ENCODE peak calls at places on chromosomes 7 and 10, in six cellular contexts. I is SK-N-SH, K is HCT116, R is K562, S is GM12878, L is HepG2. B is an unnamed sample.

GRCh38 chr10:92356041-92356440 is 65.1 kb downstream of the MARCHF5 start:
- DNase-seq in R (no peak), K (no peak), L (no peak), S (no peak), I (no peak), B (no peak)

GRCh38 chr7:111730476-111731300 is 168.4 kb upstream of the IMMP2L start:
- DNase-seq in I (peak), K (peak), R (peak), L (peak), S (no peak), B (peak)

GRCh38 chr10:42932735-42933453 is 144.0 kb upstream of the RET start:
- DNase-seq in K (no peak), R (peak), I (no peak), S (no peak), L (no peak), B (peak)

GRCh38 chr7:121960678-121961461 is 87.9 kb downstream of the PTPRZ1 start:
- DNase-seq in R (no peak), L (no peak), I (no peak), K (peak), S (no peak), B (no peak)

GRCh38 chr7:50415844-50416243 is 34.3 kb downstream of the FIGNL1 start:
- DNase-seq in S (no peak), I (no peak), L (no peak), R (no peak), K (no peak), B (no peak)

GRCh38 chr10:42979181-42979580 is 97.7 kb upstream of the RET start:
- DNase-seq in K (no peak), R (peak), L (no peak), S (no peak), I (peak), B (no peak)

GRCh38 chr7:48837266-48837665 is 87.1 kb upstream of the CDC14C start:
- DNase-seq in K (no peak), R (no peak), S (no peak), I (no peak), L (no peak), B (no peak)

GRCh38 chr10:58856508-58857240 is 319.8 kb upstream of the PHYHIPL start:
- DNase-seq in I (no peak), S (no peak), R (no peak), K (peak), L (peak), B (peak)

GRCh38 chr7:82534687-82535086 is 91.1 kb upstream of the CACNA2D1 start:
- DNase-seq in R (no peak), S (no peak), I (no peak), K (peak), L (no peak), B (no peak)

GRCh38 chr7:9672518-9672917 is 1239.1 kb downstream of the NXPH1 start:
- DNase-seq in L (no peak), S (no peak), K (no peak), R (no peak), I (no peak), B (no peak)

GRCh38 chr10:104301907-104302690 is 33.1 kb downstream of the GSTO2 start:
- DNase-seq in R (no peak), I (no peak), S (no peak), K (no peak), L (no peak), B (no peak)

GRCh38 chr10:77180794-77181193 is 456.8 kb downstream of the KCNMA1 start:
- DNase-seq in R (no peak), K (no peak), I (no peak), L (no peak), S (no peak), B (no peak)

GRCh38 chr10:3828404-3829192 is 43.6 kb upstream of the KLF6 start:
- DNase-seq in R (peak), S (no peak), K (no peak), I (no peak), L (no peak), B (no peak)

GRCh38 chr10:119658274-119658673 is 7.1 kb downstream of the BAG3 start:
- DNase-seq in S (no peak), L (peak), R (peak), K (peak), I (no peak), B (peak)

GRCh38 chr7:90006988-90007387 is 147.3 kb upstream of the STEAP1 start:
- DNase-seq in K (no peak), R (no peak), I (no peak), L (no peak), S (no peak), B (no peak)

GRCh38 chr7:94763268-94763667 is 107.3 kb upstream of the SGCE start:
- DNase-seq in K (no peak), L (no peak), S (no peak), R (no peak), I (peak), B (no peak)

GRCh38 chr7:108660465-108660864 is 90.8 kb downstream of the DNAJB9 start:
- DNase-seq in K (peak), R (peak), I (peak), S (no peak), L (no peak), B (peak)

GRCh38 chr7:2038876-2039728 is 193.6 kb downstream of the MAD1L1 start:
- DNase-seq in R (no peak), S (no peak), I (peak), L (no peak), K (no peak), B (no peak)

GRCh38 chr7:95601324-95601723 is 5.0 kb upstream of the PDK4 start:
- DNase-seq in K (no peak), R (no peak), L (no peak), S (no peak), I (no peak), B (no peak)

GRCh38 chr10:122234416-122234815 is 36.7 kb upstream of the BTBD16 start:
- DNase-seq in I (peak), K (no peak), R (no peak), S (no peak), L (no peak), B (no peak)

GRCh38 chr10:118035358-118036031 is 11.2 kb downstream of the RAB11FIP2 start:
- DNase-seq in S (no peak), I (no peak), K (no peak), R (no peak), L (no peak), B (no peak)

GRCh38 chr7:14021069-14021468 is 31.6 kb upstream of the ETV1 start:
- DNase-seq in S (no peak), L (no peak), I (no peak), K (peak), R (no peak), B (no peak)

GRCh38 chr7:44867073-44867990 is 18.0 kb downstream of the PURB start:
- DNase-seq in S (no peak), L (peak), I (no peak), R (peak), K (peak), B (no peak)

GRCh38 chr10:91034494-91035157 is 113.7 kb upstream of the ANKRD1 start:
- DNase-seq in I (no peak), S (no peak), K (no peak), R (no peak), L (peak), B (peak)

GRCh38 chr10:86659161-86659691 is 4.9 kb downstream of the OPN4 start:
- DNase-seq in K (no peak), R (no peak), S (no peak), I (no peak), L (no peak), B (no peak)

GRCh38 chr10:113621799-113622198 is 42.0 kb downstream of the NRAP start:
- DNase-seq in K (no peak), I (no peak), L (no peak), S (no peak), R (no peak), B (no peak)

GRCh38 chr7:46152671-46153070 is 231.6 kb upstream of the IGFBP3 start:
- DNase-seq in K (no peak), I (no peak), L (no peak), R (no peak), S (no peak), B (peak)

GRCh38 chr7:30344513-30344912 is 60.1 kb downstream of the ZNRF2 start:
- DNase-seq in R (no peak), K (no peak), L (no peak), I (no peak), S (no peak), B (no peak)

GRCh38 chr10:69419096-69419760 is 2.5 kb upstream of the TACR2 start:
- DNase-seq in S (no peak), R (no peak), L (no peak), I (no peak), K (no peak), B (no peak)

GRCh38 chr10:11551915-11552602 is 59.4 kb downstream of the USP6NL start:
- DNase-seq in L (peak), I (no peak), S (no peak), K (peak), R (peak), B (no peak)

GRCh38 chr10:46236941-46237681 is 49.7 kb upstream of the ANTXRL start:
- DNase-seq in S (no peak), R (no peak), K (no peak), L (no peak), I (no peak), B (no peak)

GRCh38 chr10:13949844-13950542 is 363.2 kb downstream of the PRPF18 start:
- DNase-seq in S (no peak), K (no peak), R (no peak), I (no peak), L (no peak), B (no peak)

GRCh38 chr10:78520737-78521430 is 487.2 kb downstream of the RPS24 start:
- DNase-seq in R (peak), K (peak), I (no peak), L (peak), S (no peak), B (peak)
- TF ChIP-seq REST in R (no peak), K (no peak), I (no peak), L (no peak), S (no peak), B (no peak)

DNA sequence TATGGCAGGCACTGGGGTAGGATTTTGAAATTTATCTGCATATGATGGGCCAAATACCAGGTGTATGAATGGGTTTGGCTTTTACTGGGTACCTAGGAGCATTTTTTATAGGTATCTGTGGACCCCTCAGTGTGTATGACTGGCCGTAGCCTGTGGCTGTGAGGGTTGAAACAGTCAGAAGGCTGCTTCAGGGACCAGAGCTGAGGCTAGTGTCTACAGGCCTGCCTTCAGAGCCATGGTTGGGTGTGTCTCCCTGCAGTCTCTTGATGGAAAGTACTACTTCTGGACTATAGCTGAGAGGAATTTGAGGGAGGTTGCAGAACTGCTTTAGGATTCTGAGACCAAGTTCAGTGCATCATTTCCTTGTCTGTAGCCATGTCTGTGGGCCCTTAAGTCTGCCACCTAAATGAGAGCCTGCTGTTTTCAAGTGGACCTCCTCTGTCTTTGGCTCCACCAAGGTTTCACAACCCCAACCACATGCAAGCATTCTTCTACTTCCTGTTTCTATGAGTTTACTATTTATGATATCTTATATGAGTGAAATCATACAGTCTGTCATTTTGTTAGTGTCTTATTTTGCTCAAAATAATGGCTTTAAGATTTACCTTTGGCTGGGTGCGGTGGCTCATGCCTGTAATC is 19.9 kb upstream of the ZNF138 start:
- DNase-seq in R (no peak), I (no peak), K (no peak), L (no peak), S (no peak), B (no peak)
- H2AFZ ChIP-seq in R (peak), I (no peak), K (no peak), L (no peak), S (no peak), B (no peak)

GRCh38 chr7:36594445-36594844 is 129.8 kb downstream of the AOAH start:
- DNase-seq in L (no peak), I (no peak), K (no peak), S (no peak), R (no peak), B (no peak)
- TF ChIP-seq REST in L (no peak), I (no peak), K (no peak), S (no peak), R (no peak), B (no peak)

GRCh38 chr10:75104842-75105241 is 6.6 kb upstream of the SAMD8 start:
- DNase-seq in K (no peak), L (no peak), R (no peak), I (no peak), S (no peak), B (no peak)
- H2AFZ ChIP-seq in K (no peak), L (no peak), R (no peak), I (no peak), S (peak), B (no peak)

GRCh38 chr10:78207216-78207615 is 173.6 kb downstream of the RPS24 start:
- DNase-seq in I (no peak), L (no peak), S (peak), K (no peak), R (no peak), B (no peak)
- TF ChIP-seq REST in I (no peak), L (no peak), S (no peak), K (no peak), R (no peak), B (no peak)

DNA sequence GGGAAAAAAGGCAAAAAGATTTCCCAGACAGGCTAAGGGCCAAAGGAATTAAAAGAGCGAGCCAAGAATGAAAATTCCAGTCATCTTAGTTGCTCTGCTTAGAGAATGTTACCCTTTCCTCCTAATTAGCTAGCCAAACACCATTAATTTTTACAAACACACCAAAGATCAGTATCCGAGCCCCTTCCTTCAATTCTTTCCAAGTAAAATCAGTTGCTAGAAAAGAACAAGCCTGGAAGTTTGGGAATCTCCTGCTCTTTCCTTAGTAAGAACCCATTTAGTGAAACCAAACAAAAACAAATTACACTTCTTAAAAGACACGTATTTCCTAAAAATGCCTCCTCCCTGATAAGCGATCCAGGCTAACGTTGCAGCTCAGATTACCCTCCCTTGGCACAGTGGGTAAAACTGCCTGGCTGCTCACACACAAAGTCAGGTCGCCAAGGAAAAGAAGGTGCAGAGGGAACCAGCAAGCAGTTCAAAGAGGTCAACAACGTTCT is 57.1 kb upstream of the ABLIM1 start:
- DNase-seq in I (no peak), L (no peak), R (no peak), S (no peak), K (no peak), B (no peak)
- H2AFZ ChIP-seq in I (no peak), L (no peak), R (no peak), S (no peak), K (peak), B (no peak)

DNA sequence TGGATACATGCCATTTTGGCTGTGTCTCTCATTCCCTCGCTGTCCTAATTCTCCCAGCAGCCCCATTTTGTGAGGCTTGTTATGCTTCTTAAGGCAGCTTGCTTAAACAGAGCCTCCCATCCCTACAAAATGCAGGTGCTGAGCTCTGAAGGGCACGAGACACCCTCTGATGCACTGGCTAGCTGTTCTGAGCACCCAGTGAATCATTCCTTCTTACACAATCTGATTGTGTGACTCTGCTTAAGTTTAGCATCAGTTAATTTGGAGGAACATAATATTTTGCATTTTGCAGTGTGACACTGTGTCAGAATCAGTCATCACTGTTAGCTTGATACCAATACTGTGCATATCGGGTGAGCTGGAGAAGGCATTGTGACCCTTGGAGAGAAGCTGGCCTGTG is 103.6 kb upstream of the AOAH start:
- DNase-seq in K (no peak), I (no peak), R (no peak), L (no peak), S (no peak), B (no peak)
- TF ChIP-seq REST in K (no peak), I (no peak), R (no peak), L (no peak), S (no peak), B (no peak)

B was measured in GM23338.